ENCODE peak calls at places on chromosomes 12 and 14, in five cellular contexts. J, Q, O, C and G are unnamed samples.

GRCh38 chr12:125145196-125145595 is 80.0 kb downstream of the AACS start:
- DNase-seq in O (no peak), Q (no peak), C (no peak), J (no peak), G (no peak)

GRCh38 chr14:78836777-78837176 is 666.6 kb downstream of the NRXN3 start:
- DNase-seq in J (peak), O (peak), Q (peak), C (peak), G (peak)

GRCh38 chr14:77111021-77111420 is 13.0 kb downstream of the CIPC start:
- DNase-seq in J (no peak), C (peak), O (no peak), Q (peak), G (no peak)

GRCh38 chr12:31234955-31235867 is 90.7 kb downstream of the SINHCAF start:
- DNase-seq in Q (peak), C (peak), O (peak), J (peak), G (peak)

GRCh38 chr12:69987453-69988102 is 162.6 kb downstream of the MYRFL start:
- DNase-seq in Q (peak), C (no peak), J (peak), O (no peak), G (peak)

GRCh38 chr12:51322452-51322851 is 1.5 kb downstream of the BIN2 start:
- DNase-seq in Q (no peak), J (no peak), O (no peak), C (no peak), G (no peak)

GRCh38 chr14:77158175-77158908 is 16.8 kb upstream of the ZDHHC22 start:
- DNase-seq in Q (peak), J (peak), C (peak), O (peak), G (peak)

GRCh38 chr14:95183532-95184412 is 26.4 kb upstream of the DICER1 start:
- DNase-seq in O (no peak), Q (peak), J (no peak), C (no peak), G (no peak)

DNA sequence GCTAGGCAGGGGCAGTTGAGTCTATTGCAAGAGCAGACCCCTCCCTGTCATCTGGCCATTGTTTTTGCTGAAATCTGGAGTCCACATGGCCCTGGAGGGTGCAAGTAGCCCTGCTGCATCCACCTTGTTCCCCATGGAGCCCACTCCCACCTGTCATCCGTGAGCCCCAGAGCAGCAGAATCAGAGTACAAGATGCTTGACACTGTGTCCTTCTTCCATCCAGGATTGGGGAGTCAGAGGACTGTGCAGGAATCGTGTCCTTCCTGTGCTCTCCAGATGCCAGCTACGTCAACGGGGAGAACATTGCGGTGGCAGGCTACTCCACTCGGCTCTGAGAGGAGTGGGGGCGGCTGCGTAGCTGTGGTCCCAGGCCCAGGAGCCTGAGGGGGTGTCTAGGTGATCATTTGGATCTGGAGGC is 8.8 kb downstream of the DHRS2 start:
- DNase-seq in Q (no peak), J (no peak), O (no peak), C (no peak), G (no peak)
- TF ChIP-seq CTCF in Q (no peak), J (no peak), O (no peak), C (no peak), G (no peak)

GRCh38 chr12:121888478-121889266 is at the start of gene PSMD9:
- DNase-seq in O (peak), Q (peak), C (peak), J (peak), G (peak)
- TF ChIP-seq CTCF in O (no peak), Q (peak), C (peak), J (peak), G (peak)

GRCh38 chr12:118446247-118446646 is 69.9 kb downstream of the SUDS3 start:
- DNase-seq in Q (no peak), J (no peak), C (no peak), O (no peak), G (no peak)
- TF ChIP-seq CTCF in Q (no peak), J (no peak), C (no peak), O (no peak), G (no peak)

GRCh38 chr14:65370890-65371289 is 41.6 kb upstream of the FUT8 start:
- DNase-seq in Q (no peak), O (no peak), C (no peak), J (no peak), G (no peak)

GRCh38 chr14:65373011-65373670 is 39.4 kb upstream of the FUT8 start:
- DNase-seq in J (no peak), O (no peak), Q (no peak), C (no peak), G (no peak)

GRCh38 chr14:65371784-65372183 is 40.7 kb upstream of the FUT8 start:
- DNase-seq in J (no peak), Q (no peak), O (no peak), C (no peak), G (no peak)

GRCh38 chr14:65377576-65377975 is 35.0 kb upstream of the FUT8 start:
- DNase-seq in Q (peak), J (no peak), C (no peak), O (no peak), G (no peak)

DNA sequence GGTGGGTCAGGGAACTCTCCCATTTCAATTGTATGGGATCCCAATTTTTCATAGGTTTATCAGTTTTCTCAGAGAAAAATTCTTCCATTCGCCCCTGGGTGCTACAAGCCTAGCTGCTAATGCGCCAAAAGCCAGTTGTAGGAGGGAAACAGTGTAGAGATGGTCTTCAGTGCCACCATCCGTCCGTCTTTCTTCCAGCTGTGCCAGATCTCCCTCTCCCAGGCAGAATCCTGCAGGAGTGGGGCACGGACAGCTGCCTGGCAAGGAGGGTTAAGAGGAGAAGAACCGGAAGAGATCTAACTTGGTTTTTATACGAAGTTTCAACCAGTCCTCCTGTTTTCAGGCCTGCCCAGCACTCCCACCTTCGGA is 38.9 kb upstream of the FUT8 start:
- DNase-seq in C (no peak), Q (no peak), J (no peak), O (no peak), G (no peak)
- TF ChIP-seq CTCF in C (no peak), Q (no peak), J (no peak), O (no peak), G (no peak)

DNA sequence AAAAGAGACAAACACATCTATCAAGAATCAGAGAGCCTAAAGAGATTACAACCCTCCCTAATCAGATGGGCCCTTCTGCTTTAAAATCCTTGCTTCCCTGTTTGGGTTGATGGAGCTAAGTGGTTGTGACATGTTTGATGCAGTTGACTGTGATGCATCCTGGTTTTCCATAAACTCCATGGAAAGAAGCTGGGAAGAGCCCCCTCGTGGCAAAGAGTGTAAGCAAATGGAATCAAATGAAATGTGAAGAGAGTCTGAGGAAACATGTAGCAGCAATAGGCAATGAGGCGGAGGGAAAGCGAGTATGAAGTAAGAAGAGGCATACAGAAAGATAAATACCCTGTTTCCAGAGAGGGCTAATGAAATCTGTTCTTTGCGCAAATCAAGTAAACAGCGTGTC is 70.4 kb upstream of the SLCO1C1 start:
- DNase-seq in C (peak), O (no peak), J (peak), Q (peak), G (peak)
- TF ChIP-seq CTCF in C (peak), O (peak), J (peak), Q (peak), G (no peak)

GRCh38 chr12:57276935-57277563 is 26.1 kb upstream of the STAC3 start:
- DNase-seq in J (peak), Q (peak), C (no peak), O (no peak), G (peak)
- TF ChIP-seq CTCF in J (peak), Q (peak), C (peak), O (no peak), G (peak)

GRCh38 chr12:14239935-14240872 is 125.3 kb upstream of the ATF7IP start:
- DNase-seq in O (no peak), C (no peak), Q (no peak), J (no peak), G (peak)

GRCh38 chr12:14243941-14244340 is 121.5 kb upstream of the ATF7IP start:
- DNase-seq in C (no peak), J (no peak), Q (no peak), O (no peak), G (no peak)

GRCh38 chr12:14240873-14241220 is 124.6 kb upstream of the ATF7IP start:
- DNase-seq in C (no peak), O (no peak), Q (no peak), J (no peak), G (no peak)

GRCh38 chr12:14238224-14238792 is 127.2 kb upstream of the ATF7IP start:
- DNase-seq in Q (peak), O (no peak), C (no peak), J (peak), G (no peak)

GRCh38 chr12:14239350-14239934 is 126.0 kb upstream of the ATF7IP start:
- DNase-seq in Q (peak), J (peak), O (peak), C (peak), G (peak)
- TF ChIP-seq CTCF in Q (peak), J (no peak), O (no peak), C (peak), G (peak)

DNA sequence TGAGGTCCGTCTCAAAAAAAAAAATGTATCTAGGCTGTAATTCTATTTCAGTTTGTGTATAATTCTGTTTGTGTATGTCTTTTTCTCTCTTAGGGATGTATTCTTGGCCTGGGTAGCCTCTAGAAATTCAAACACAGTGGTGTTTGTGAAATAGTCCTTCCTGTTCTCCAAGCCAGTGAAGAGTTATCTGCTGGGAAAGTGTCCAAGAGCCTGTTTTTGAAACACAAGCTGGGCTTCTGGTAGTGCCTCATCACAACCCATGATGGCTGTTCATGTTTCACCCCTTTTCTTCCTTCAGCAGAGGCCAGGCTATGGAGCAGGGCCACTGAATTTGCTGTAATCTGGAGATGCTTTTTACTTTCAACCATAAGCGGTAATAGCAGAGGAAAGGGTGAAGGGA is 14.7 kb downstream of the METTL3 start:
- DNase-seq in J (no peak), C (no peak), Q (peak), O (no peak), G (no peak)
- TF ChIP-seq CTCF in J (no peak), C (no peak), Q (no peak), O (no peak), G (no peak)

DNA sequence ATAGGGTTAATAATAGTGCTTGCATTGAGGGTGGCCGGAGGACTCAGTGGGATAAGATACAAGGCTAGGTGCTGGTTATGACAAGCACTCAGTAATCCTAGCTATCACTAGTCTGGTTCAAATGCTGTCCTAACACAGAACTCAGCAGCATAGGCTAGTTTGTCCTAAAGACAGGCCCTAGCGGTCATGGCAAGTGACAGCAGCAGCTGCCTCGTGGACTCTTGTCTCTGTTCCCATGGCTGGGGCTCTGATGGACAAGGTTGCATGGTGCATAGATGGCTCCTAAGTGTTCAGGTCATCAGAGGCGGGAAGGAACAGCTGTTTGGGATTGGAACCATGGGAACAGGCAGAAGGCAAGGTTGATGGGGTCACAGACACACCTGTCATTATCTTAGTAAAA is 42.4 kb upstream of the IGF1 start:
- DNase-seq in Q (no peak), O (no peak), J (no peak), C (no peak), G (no peak)
- TF ChIP-seq CTCF in Q (no peak), O (no peak), J (no peak), C (no peak), G (no peak)

DNA sequence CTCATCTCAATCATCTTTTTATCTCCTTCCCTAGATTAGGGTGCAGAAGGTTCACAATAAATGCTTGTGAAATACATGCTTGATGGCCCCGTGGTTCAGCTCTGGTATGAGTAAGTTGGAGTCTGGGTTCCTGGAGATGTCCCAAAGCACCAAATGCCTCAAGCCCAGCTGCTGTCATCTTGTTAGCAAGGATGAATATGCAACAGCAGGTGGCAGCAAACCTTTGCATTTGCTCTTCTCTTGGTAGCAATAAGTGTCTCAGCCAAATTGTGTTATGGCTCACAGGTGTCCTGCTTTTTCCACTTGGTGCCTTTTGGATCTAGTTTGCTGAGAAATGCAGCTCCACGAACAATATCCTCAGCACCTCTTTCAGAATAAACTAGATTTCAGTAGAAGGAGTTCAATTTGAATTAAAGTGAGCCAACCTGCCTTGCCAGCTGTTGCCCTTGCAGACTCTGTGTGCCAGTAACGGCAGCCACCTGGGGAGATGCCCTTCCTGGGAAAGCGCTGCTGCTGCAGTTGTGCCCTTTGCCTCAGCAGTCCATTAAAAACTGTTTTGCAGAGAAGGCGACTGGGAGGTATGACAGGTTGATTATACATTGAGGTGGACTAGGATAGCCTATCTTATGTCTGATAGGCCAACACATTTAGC is 417.3 kb downstream of the SNAPC1 start:
- DNase-seq in C (peak), Q (peak), O (peak), J (peak), G (peak)
- TF ChIP-seq CTCF in C (peak), Q (peak), O (peak), J (peak), G (peak)